ENCODE peak calls at places on chromosomes 13 and 19, in nine cellular contexts. One of them, this sample, is unnamed.

GRCh38 chr13:35411059-35411744 is 65.3 kb downstream of the MAB21L1 start:
- DNase-seq in IMR-90: no peak
- DNase-seq in fibroblast of lung: no peak
- DNase-seq in HCT116: no peak
- DNase-seq in OCI-LY7: no peak
- DNase-seq in endothelial cell of umbilical vein: no peak
- DNase-seq in H1: no peak
- DNase-seq in trophoblast cell: no peak
- DNase-seq in H9: no peak
- DNase-seq in this sample: no peak

GRCh38 chr13:50460366-50460765 is 383.1 kb downstream of the DLEU7 start:
- DNase-seq in IMR-90: no peak
- DNase-seq in fibroblast of lung: no peak
- DNase-seq in HCT116: no peak
- DNase-seq in OCI-LY7: no peak
- DNase-seq in endothelial cell of umbilical vein: no peak
- DNase-seq in H1: no peak
- DNase-seq in trophoblast cell: no peak
- DNase-seq in H9: no peak
- DNase-seq in this sample: no peak

GRCh38 chr19:5225486-5226345 is 114.9 kb downstream of the PTPRS start:
- DNase-seq in IMR-90: no peak
- DNase-seq in fibroblast of lung: no peak
- DNase-seq in HCT116: no peak
- DNase-seq in OCI-LY7: peak; percentile 33
- DNase-seq in endothelial cell of umbilical vein: no peak
- DNase-seq in H1: no peak
- DNase-seq in trophoblast cell: no peak
- DNase-seq in H9: peak; percentile 77
- DNase-seq in this sample: peak; percentile 22

GRCh38 chr13:41054919-41055619 is 6.2 kb upstream of the WBP4 start:
- DNase-seq in IMR-90: no peak
- DNase-seq in fibroblast of lung: no peak
- DNase-seq in HCT116: no peak
- DNase-seq in OCI-LY7: peak; percentile 60
- DNase-seq in endothelial cell of umbilical vein: no peak
- DNase-seq in H1: no peak
- DNase-seq in trophoblast cell: no peak
- DNase-seq in H9: no peak
- DNase-seq in this sample: no peak

GRCh38 chr13:47680752-47681151 is 320.3 kb downstream of the SUCLA2 start:
- DNase-seq in IMR-90: peak; percentile 50
- DNase-seq in fibroblast of lung: peak; percentile 63
- DNase-seq in HCT116: no peak
- DNase-seq in OCI-LY7: no peak
- DNase-seq in endothelial cell of umbilical vein: no peak
- DNase-seq in H1: no peak
- DNase-seq in trophoblast cell: no peak
- DNase-seq in H9: no peak
- DNase-seq in this sample: no peak

GRCh38 chr13:25037057-25037813 is 58.7 kb upstream of the PABPC3 start:
- DNase-seq in IMR-90: peak; percentile 65
- DNase-seq in fibroblast of lung: peak; percentile 49
- DNase-seq in HCT116: peak; percentile 55
- DNase-seq in OCI-LY7: peak; percentile 71
- DNase-seq in endothelial cell of umbilical vein: peak; percentile 46
- DNase-seq in H1: no peak
- DNase-seq in trophoblast cell: no peak
- DNase-seq in H9: peak; percentile 74
- DNase-seq in this sample: peak; percentile 50

GRCh38 chr19:5338661-5339469 is 1.7 kb downstream of the PTPRS start:
- DNase-seq in IMR-90: no peak
- DNase-seq in fibroblast of lung: no peak
- DNase-seq in HCT116: no peak
- DNase-seq in OCI-LY7: no peak
- DNase-seq in endothelial cell of umbilical vein: no peak
- DNase-seq in H1: peak; percentile 29
- DNase-seq in trophoblast cell: no peak
- DNase-seq in H9: peak; percentile 70
- DNase-seq in this sample: no peak

GRCh38 chr19:1516395-1516753 is 3.6 kb upstream of the ADAMTSL5 start:
- DNase-seq in IMR-90: no peak
- DNase-seq in fibroblast of lung: no peak
- DNase-seq in HCT116: no peak
- DNase-seq in OCI-LY7: peak; percentile 56
- DNase-seq in endothelial cell of umbilical vein: no peak
- DNase-seq in H1: no peak
- DNase-seq in trophoblast cell: no peak
- DNase-seq in H9: no peak
- DNase-seq in this sample: no peak

GRCh38 chr19:2166741-2167738 is 3.3 kb downstream of the DOT1L start:
- DNase-seq in IMR-90: peak; percentile 67
- DNase-seq in fibroblast of lung: peak; percentile 78
- DNase-seq in HCT116: no peak
- DNase-seq in OCI-LY7: no peak
- DNase-seq in endothelial cell of umbilical vein: peak; percentile 82
- DNase-seq in H1: no peak
- DNase-seq in trophoblast cell: peak; percentile 70
- DNase-seq in H9: peak; percentile 65
- DNase-seq in this sample: no peak

DNA sequence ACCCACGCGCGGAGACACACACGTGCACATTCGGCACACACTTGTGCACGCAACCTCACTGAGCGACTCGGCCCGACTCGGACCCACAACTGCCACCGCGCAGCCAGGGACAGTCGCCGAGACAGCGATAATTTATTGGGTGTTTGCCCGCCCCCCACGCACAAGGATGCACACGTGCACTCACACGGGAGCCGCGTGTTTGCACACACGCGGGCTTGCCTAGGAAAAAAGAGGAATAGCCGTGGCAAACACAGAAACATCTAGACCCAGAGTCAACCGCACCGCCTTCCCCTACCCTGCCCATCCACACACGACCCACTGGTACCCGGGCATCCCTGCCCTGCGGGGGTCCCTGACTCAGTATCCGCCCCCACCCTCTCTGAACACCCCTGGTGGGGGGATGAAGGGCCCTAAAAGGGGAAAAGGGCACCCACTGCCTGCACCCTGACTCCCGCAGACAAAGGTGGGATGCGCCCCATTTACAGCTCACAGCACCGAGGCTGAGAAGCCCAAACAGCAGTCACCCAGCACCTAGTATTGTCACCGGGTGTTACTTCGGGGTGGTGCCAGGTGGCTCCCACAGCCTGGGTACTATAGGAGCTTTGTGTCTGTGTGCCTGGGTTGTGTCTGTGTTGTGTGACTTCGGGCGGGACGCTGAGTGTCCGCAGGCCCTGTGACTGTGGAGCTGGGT is 1.0 kb upstream of the SSBP4 start:
- DNase-seq in IMR-90: no peak
- DNase-seq in fibroblast of lung: no peak
- DNase-seq in HCT116: no peak
- DNase-seq in OCI-LY7: no peak
- DNase-seq in endothelial cell of umbilical vein: no peak
- DNase-seq in H1: no peak
- DNase-seq in trophoblast cell: no peak
- DNase-seq in H9: no peak
- DNase-seq in this sample: no peak
- H2AFZ ChIP-seq in IMR-90: peak overlapping the region; percentile 97
- H2AFZ ChIP-seq in fibroblast of lung: no peak overlapping the region
- H2AFZ ChIP-seq in HCT116: no peak overlapping the region
- H2AFZ ChIP-seq in OCI-LY7: peak overlapping the region; percentile 16
- H2AFZ ChIP-seq in endothelial cell of umbilical vein: peak overlapping the region; percentile 78
- H2AFZ ChIP-seq in H1: no peak overlapping the region
- H2AFZ ChIP-seq in trophoblast cell: peak overlapping the region; percentile 91
- H2AFZ ChIP-seq in H9: no peak overlapping the region
- H2AFZ ChIP-seq in this sample: no peak overlapping the region

DNA sequence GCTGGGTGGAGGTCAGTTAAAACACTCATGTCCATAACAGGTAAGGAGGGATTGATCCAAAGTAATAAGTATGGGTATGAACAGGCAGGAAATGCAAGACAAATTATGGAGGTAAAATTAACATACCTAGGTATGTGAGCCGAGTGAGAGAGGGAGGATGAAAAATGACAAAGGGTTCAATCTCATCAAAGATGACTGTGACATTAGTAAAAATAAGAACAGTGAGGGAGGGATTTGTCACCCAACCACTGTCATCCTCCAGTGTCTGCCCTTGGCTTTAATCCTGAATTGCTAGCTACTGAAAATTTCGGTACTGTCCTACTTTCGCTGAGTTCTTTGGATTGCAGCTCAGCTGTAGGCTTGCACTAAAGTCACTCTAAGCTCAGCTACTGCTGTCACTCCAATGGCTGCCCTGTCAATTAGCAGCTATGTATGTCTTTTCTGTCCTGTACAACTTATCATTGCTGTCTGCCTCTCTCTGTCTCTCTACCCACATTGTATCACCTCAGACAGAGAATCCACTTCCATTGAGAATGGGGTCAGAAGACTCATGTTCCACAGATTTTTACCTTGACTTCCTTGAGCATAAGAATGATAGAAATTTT is 62.5 kb downstream of the LRRC63 start:
- DNase-seq in IMR-90: no peak
- DNase-seq in fibroblast of lung: no peak
- DNase-seq in HCT116: no peak
- DNase-seq in OCI-LY7: no peak
- DNase-seq in endothelial cell of umbilical vein: no peak
- DNase-seq in H1: no peak
- DNase-seq in trophoblast cell: no peak
- DNase-seq in H9: no peak
- DNase-seq in this sample: no peak
- H2AFZ ChIP-seq in IMR-90: no peak overlapping the region
- H2AFZ ChIP-seq in fibroblast of lung: no peak overlapping the region
- H2AFZ ChIP-seq in HCT116: peak overlapping the region; percentile 17
- H2AFZ ChIP-seq in OCI-LY7: no peak overlapping the region
- H2AFZ ChIP-seq in endothelial cell of umbilical vein: no peak overlapping the region
- H2AFZ ChIP-seq in H1: peak overlapping the region; percentile 35
- H2AFZ ChIP-seq in trophoblast cell: peak overlapping the region; percentile 45
- H2AFZ ChIP-seq in H9: no peak overlapping the region
- H2AFZ ChIP-seq in this sample: no peak overlapping the region

DNA sequence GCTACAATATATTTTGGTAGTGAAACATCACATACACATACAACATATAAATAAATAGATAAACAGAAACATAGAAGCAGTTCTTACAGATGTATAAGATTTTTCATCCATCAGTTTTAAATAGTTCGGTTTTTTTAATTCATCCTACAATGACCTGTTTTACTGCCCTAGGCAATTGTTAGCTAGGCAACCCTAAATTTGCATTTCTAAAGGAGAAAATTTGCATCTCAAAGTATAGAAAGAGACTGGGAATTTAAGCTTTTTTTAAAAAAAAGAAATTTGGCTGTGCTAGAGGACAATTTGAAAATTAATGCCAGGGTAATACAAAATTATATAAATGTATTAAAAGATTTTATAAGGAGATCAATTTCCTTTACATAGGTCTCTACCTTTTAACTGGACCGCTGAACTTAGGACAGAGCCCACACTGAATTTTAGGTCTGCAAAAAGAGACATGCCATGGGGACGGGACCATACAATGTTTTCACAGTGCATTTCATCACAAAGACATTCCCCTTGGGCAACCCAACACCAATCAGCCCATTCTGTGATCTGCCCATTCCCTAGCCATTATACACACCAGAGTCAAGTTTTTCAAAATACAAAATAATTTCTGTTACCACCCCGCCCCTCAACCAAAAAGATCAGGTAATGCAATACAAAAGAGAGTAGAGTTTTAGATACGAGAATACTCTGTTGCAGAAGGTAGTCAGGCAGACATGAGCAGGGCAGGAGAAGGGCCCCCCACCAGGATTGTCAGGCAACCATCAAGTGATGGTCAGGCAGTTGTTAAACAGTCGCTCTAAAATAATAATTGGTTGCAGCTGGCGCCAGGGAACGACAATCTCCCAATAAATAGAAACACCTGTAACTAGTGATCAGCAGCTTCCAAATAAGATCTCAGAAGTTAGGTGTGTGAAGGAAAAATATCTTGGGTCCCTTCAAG is 299.8 kb upstream of the SGCG start:
- DNase-seq in IMR-90: no peak
- DNase-seq in fibroblast of lung: no peak
- DNase-seq in HCT116: no peak
- DNase-seq in OCI-LY7: no peak
- DNase-seq in endothelial cell of umbilical vein: no peak
- DNase-seq in H1: no peak
- DNase-seq in trophoblast cell: no peak
- DNase-seq in H9: peak; percentile 57
- DNase-seq in this sample: no peak
- H2AFZ ChIP-seq in IMR-90: no peak overlapping the region
- H2AFZ ChIP-seq in fibroblast of lung: no peak overlapping the region
- H2AFZ ChIP-seq in HCT116: no peak overlapping the region
- H2AFZ ChIP-seq in OCI-LY7: peak overlapping the region; percentile 85
- H2AFZ ChIP-seq in endothelial cell of umbilical vein: no peak overlapping the region
- H2AFZ ChIP-seq in H1: no peak overlapping the region
- H2AFZ ChIP-seq in trophoblast cell: no peak overlapping the region
- H2AFZ ChIP-seq in H9: no peak overlapping the region
- H2AFZ ChIP-seq in this sample: no peak overlapping the region

DNA sequence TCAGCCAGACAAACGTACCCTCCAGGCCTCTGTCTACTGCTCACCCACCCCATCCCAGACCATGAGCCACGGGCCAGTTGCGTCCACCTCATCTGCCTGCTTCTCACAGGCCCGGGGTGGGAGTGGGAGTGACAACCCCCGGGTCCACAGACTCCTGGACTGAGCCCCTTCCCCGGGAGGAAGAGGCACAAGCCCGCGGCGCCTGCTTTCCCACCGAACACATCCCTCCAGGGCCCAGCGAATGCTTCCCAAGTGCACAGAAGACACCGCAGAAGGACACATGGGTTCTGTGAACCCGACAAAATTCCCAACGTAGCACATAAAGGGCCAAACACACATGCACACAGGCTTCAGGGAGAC is 18.0 kb upstream of the PLPP2 start:
- DNase-seq in IMR-90: no peak
- DNase-seq in fibroblast of lung: no peak
- DNase-seq in HCT116: no peak
- DNase-seq in OCI-LY7: no peak
- DNase-seq in endothelial cell of umbilical vein: no peak
- DNase-seq in H1: no peak
- DNase-seq in trophoblast cell: no peak
- DNase-seq in H9: no peak
- DNase-seq in this sample: no peak
- H2AFZ ChIP-seq in IMR-90: no peak overlapping the region
- H2AFZ ChIP-seq in fibroblast of lung: no peak overlapping the region
- H2AFZ ChIP-seq in HCT116: no peak overlapping the region
- H2AFZ ChIP-seq in OCI-LY7: no peak overlapping the region
- H2AFZ ChIP-seq in endothelial cell of umbilical vein: no peak overlapping the region
- H2AFZ ChIP-seq in H1: no peak overlapping the region
- H2AFZ ChIP-seq in trophoblast cell: no peak overlapping the region
- H2AFZ ChIP-seq in H9: no peak overlapping the region
- H2AFZ ChIP-seq in this sample: no peak overlapping the region